ENCODE peak calls at places on chromosomes 3 and 15, in five cellular contexts. One of them, this sample, is unnamed.

GRCh38 chr3:151367448-151367847 is 17.1 kb downstream of the P2RY12 start:
- DNase-seq in SK-N-SH: no peak
- DNase-seq in K562: no peak
- DNase-seq in HepG2: no peak
- DNase-seq in GM12878: no peak
- DNase-seq in this sample: no peak

GRCh38 chr3:21704796-21705195 is 46.2 kb downstream of the ZNF385D start:
- DNase-seq in SK-N-SH: no peak
- DNase-seq in K562: no peak
- DNase-seq in HepG2: no peak
- DNase-seq in GM12878: no peak
- DNase-seq in this sample: no peak

GRCh38 chr3:133197619-133198018 is 159.4 kb downstream of the TMEM108 start:
- DNase-seq in SK-N-SH: no peak
- DNase-seq in K562: no peak
- DNase-seq in HepG2: no peak
- DNase-seq in GM12878: no peak
- DNase-seq in this sample: no peak

GRCh38 chr3:141228385-141228784 is 3.2 kb upstream of the PXYLP1 start:
- DNase-seq in SK-N-SH: no peak
- DNase-seq in K562: no peak
- DNase-seq in HepG2: peak
- DNase-seq in GM12878: no peak
- DNase-seq in this sample: no peak

GRCh38 chr15:67761343-67761742 is 64.0 kb upstream of the SKOR1 start:
- DNase-seq in SK-N-SH: no peak
- DNase-seq in K562: no peak
- DNase-seq in HepG2: peak
- DNase-seq in GM12878: no peak
- DNase-seq in this sample: no peak

GRCh38 chr3:16618721-16619120 is 13.5 kb upstream of the DAZL start:
- DNase-seq in SK-N-SH: no peak
- DNase-seq in K562: no peak
- DNase-seq in HepG2: no peak
- DNase-seq in GM12878: no peak
- DNase-seq in this sample: no peak

GRCh38 chr15:70488002-70488605 is 275.3 kb downstream of the UACA start:
- DNase-seq in SK-N-SH: peak
- DNase-seq in K562: peak
- DNase-seq in HepG2: peak
- DNase-seq in GM12878: no peak
- DNase-seq in this sample: no peak

GRCh38 chr3:125431912-125432587 is 56.9 kb upstream of the ZNF148 start:
- DNase-seq in SK-N-SH: no peak
- DNase-seq in K562: no peak
- DNase-seq in HepG2: peak
- DNase-seq in GM12878: no peak
- DNase-seq in this sample: no peak

GRCh38 chr15:58179741-58180381 is 41.7 kb downstream of the AQP9 start:
- DNase-seq in SK-N-SH: no peak
- DNase-seq in K562: peak
- DNase-seq in HepG2: no peak
- DNase-seq in GM12878: no peak
- DNase-seq in this sample: no peak

GRCh38 chr3:38000242-38000916 is 9.8 kb downstream of the VILL start:
- DNase-seq in SK-N-SH: no peak
- DNase-seq in K562: no peak
- DNase-seq in HepG2: no peak
- DNase-seq in GM12878: no peak
- DNase-seq in this sample: no peak

GRCh38 chr15:90210593-90210992 is 9.5 kb downstream of the SEMA4B start:
- DNase-seq in SK-N-SH: no peak
- DNase-seq in K562: no peak
- DNase-seq in HepG2: no peak
- DNase-seq in GM12878: no peak
- DNase-seq in this sample: no peak

GRCh38 chr3:100737334-100737733 is 28.0 kb downstream of the TFG start:
- DNase-seq in SK-N-SH: peak
- DNase-seq in K562: peak
- DNase-seq in HepG2: no peak
- DNase-seq in GM12878: no peak
- DNase-seq in this sample: no peak

GRCh38 chr3:53581671-53582070 is 87.3 kb downstream of the CACNA1D start:
- DNase-seq in SK-N-SH: no peak
- DNase-seq in K562: no peak
- DNase-seq in HepG2: no peak
- DNase-seq in GM12878: no peak
- DNase-seq in this sample: no peak

GRCh38 chr15:56817266-56817665 is 84.0 kb upstream of the ZNF280D start:
- DNase-seq in SK-N-SH: no peak
- DNase-seq in K562: no peak
- DNase-seq in HepG2: no peak
- DNase-seq in GM12878: no peak
- DNase-seq in this sample: no peak

GRCh38 chr3:71092665-71093064 is 490.9 kb downstream of the FOXP1 start:
- DNase-seq in SK-N-SH: no peak
- DNase-seq in K562: no peak
- DNase-seq in HepG2: no peak
- DNase-seq in GM12878: no peak
- DNase-seq in this sample: no peak

GRCh38 chr15:57606816-57607215 is 15.1 kb downstream of the MYZAP start:
- DNase-seq in SK-N-SH: no peak
- DNase-seq in K562: no peak
- DNase-seq in HepG2: no peak
- DNase-seq in GM12878: no peak
- DNase-seq in this sample: no peak

GRCh38 chr3:69893274-69893673 is 106.3 kb upstream of the SAMMSON start:
- DNase-seq in SK-N-SH: peak
- DNase-seq in K562: no peak
- DNase-seq in HepG2: no peak
- DNase-seq in GM12878: no peak
- DNase-seq in this sample: no peak

GRCh38 chr3:194103475-194103874 is 32.5 kb upstream of the HES1 start:
- DNase-seq in SK-N-SH: no peak
- DNase-seq in K562: no peak
- DNase-seq in HepG2: no peak
- DNase-seq in GM12878: no peak
- DNase-seq in this sample: no peak

GRCh38 chr3:197458179-197458707 is 97.5 kb downstream of the BDH1 start:
- DNase-seq in SK-N-SH: peak
- DNase-seq in K562: no peak
- DNase-seq in HepG2: peak
- DNase-seq in GM12878: no peak
- DNase-seq in this sample: no peak

GRCh38 chr15:52076889-52077781 is 35.4 kb downstream of the BCL2L10 start:
- DNase-seq in SK-N-SH: no peak
- DNase-seq in K562: no peak
- DNase-seq in HepG2: peak
- DNase-seq in GM12878: peak
- DNase-seq in this sample: peak

GRCh38 chr3:10224794-10225660 is 23.2 kb upstream of the TATDN2 start:
- DNase-seq in SK-N-SH: peak
- DNase-seq in K562: peak
- DNase-seq in HepG2: peak
- DNase-seq in GM12878: no peak
- DNase-seq in this sample: peak
- TF ChIP-seq POLR2AphosphoS5 in SK-N-SH: peak
- TF ChIP-seq POLR2AphosphoS5 in K562: no peak
- TF ChIP-seq POLR2AphosphoS5 in HepG2: no peak
- TF ChIP-seq POLR2AphosphoS5 in GM12878: no peak
- TF ChIP-seq POLR2AphosphoS5 in this sample: peak

GRCh38 chr3:41137686-41138111 is 61.6 kb upstream of the CTNNB1 start:
- DNase-seq in SK-N-SH: no peak
- DNase-seq in K562: no peak
- DNase-seq in HepG2: no peak
- DNase-seq in GM12878: no peak
- DNase-seq in this sample: no peak
- TF ChIP-seq ZBTB33 in SK-N-SH: no peak
- TF ChIP-seq ZBTB33 in K562: no peak
- TF ChIP-seq ZBTB33 in HepG2: no peak
- TF ChIP-seq ZBTB33 in GM12878: no peak
- TF ChIP-seq ZBTB33 in this sample: no peak

GRCh38 chr3:49805367-49805782 is 2.3 kb downstream of the INKA1 start:
- DNase-seq in SK-N-SH: peak
- DNase-seq in K562: no peak
- DNase-seq in HepG2: no peak
- DNase-seq in GM12878: no peak
- DNase-seq in this sample: no peak
- TF ChIP-seq POLR2AphosphoS5 in SK-N-SH: no peak
- TF ChIP-seq POLR2AphosphoS5 in K562: no peak
- TF ChIP-seq POLR2AphosphoS5 in HepG2: no peak
- TF ChIP-seq POLR2AphosphoS5 in GM12878: no peak
- TF ChIP-seq POLR2AphosphoS5 in this sample: no peak

GRCh38 chr3:190070623-190071347 is 49.9 kb downstream of the P3H2 start:
- DNase-seq in SK-N-SH: no peak
- DNase-seq in K562: no peak
- DNase-seq in HepG2: peak
- DNase-seq in GM12878: no peak
- DNase-seq in this sample: no peak
- TF ChIP-seq ZBTB33 in SK-N-SH: no peak
- TF ChIP-seq ZBTB33 in K562: no peak
- TF ChIP-seq ZBTB33 in HepG2: no peak
- TF ChIP-seq ZBTB33 in GM12878: no peak
- TF ChIP-seq ZBTB33 in this sample: no peak

GRCh38 chr3:111690242-111690641 is 95.1 kb upstream of the ZBED2 start:
- DNase-seq in SK-N-SH: no peak
- DNase-seq in K562: no peak
- DNase-seq in HepG2: no peak
- DNase-seq in GM12878: no peak
- DNase-seq in this sample: no peak
- TF ChIP-seq POLR2AphosphoS5 in SK-N-SH: no peak
- TF ChIP-seq POLR2AphosphoS5 in K562: no peak
- TF ChIP-seq POLR2AphosphoS5 in HepG2: no peak
- TF ChIP-seq POLR2AphosphoS5 in GM12878: no peak
- TF ChIP-seq POLR2AphosphoS5 in this sample: no peak

DNA sequence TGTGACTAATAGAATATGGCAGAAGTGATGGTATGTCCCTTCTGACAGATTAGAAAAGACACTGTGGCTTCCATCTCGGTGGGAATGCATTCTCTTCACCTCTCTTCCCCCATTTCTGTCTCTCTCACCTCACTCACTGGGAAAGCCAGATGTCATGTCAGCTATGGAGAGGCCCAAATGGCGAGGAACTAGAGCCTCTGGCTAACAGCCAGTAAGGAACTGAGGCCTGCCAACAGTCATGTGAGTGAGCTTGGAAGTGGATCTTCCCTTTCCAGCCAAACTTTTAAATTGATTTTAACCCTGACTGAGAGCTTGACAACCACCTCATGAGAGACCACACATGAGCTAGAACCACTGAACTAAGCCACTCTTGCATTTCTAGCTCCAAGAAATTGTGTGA is 35.2 kb upstream of the CDAN1 start:
- DNase-seq in SK-N-SH: no peak
- DNase-seq in K562: no peak
- DNase-seq in HepG2: no peak
- DNase-seq in GM12878: no peak
- DNase-seq in this sample: no peak
- TF ChIP-seq ZBTB33 in SK-N-SH: no peak
- TF ChIP-seq ZBTB33 in K562: no peak
- TF ChIP-seq ZBTB33 in HepG2: no peak
- TF ChIP-seq ZBTB33 in GM12878: no peak
- TF ChIP-seq ZBTB33 in this sample: no peak

This sample was measured in HCT116.